ENCODE peak calls at places on chromosomes 7 and 10, in six cellular contexts. J is fibroblast of lung, Z is caudate nucleus, H is endodermal cell, X is ELR, R is astrocyte of the spinal cord. V is an unnamed sample.

GRCh38 chr10:59748834-59749233 is 4.4 kb downstream of the MRLN start:
- DNase-seq in X (no peak), R (no peak), H (no peak), Z (no peak), J (no peak), V (no peak)

GRCh38 chr10:98030991-98031431 is 590 bp upstream of the CRTAC1 start:
- DNase-seq in H (peak), Z (no peak), X (no peak), R (no peak), J (no peak), V (no peak)

GRCh38 chr10:43355749-43356371 is 15.6 kb upstream of the FXYD4 start:
- DNase-seq in R (no peak), J (peak), H (no peak), X (peak), Z (no peak), V (peak)

GRCh38 chr7:20624666-20625385 is 9.4 kb downstream of the ABCB5 start:
- DNase-seq in R (no peak), J (no peak), Z (no peak), X (no peak), H (no peak), V (no peak)

GRCh38 chr10:9342865-9343450 is 1288.5 kb downstream of the GATA3 start:
- DNase-seq in H (no peak), R (peak), Z (no peak), J (peak), X (peak), V (peak)

GRCh38 chr7:36180121-36180520 is 27.1 kb downstream of the EEPD1 start:
- DNase-seq in H (no peak), X (no peak), J (no peak), Z (no peak), R (no peak), V (no peak)

GRCh38 chr10:118216526-118217035 is 125.5 kb downstream of the FAM204A start:
- DNase-seq in X (no peak), R (no peak), J (no peak), Z (no peak), H (no peak), V (no peak)

GRCh38 chr7:101630591-101630990 is 1.5 kb upstream of the MYL10 start:
- DNase-seq in J (no peak), H (no peak), X (peak), R (peak), Z (no peak), V (no peak)

GRCh38 chr7:21898265-21898930 is 47.3 kb downstream of the CDCA7L start:
- DNase-seq in Z (no peak), H (no peak), X (no peak), J (no peak), R (no peak), V (no peak)

GRCh38 chr10:130232361-130233360 is 96.5 kb downstream of the GLRX3 start:
- DNase-seq in J (no peak), Z (no peak), R (no peak), H (peak), X (no peak), V (no peak)

GRCh38 chr10:29033311-29033940 is 255.4 kb upstream of the LYZL1 start:
- DNase-seq in Z (no peak), X (no peak), J (no peak), R (no peak), H (no peak), V (no peak)

GRCh38 chr7:104903044-104903443 is 111.0 kb upstream of the KMT2E start:
- DNase-seq in Z (no peak), X (no peak), J (peak), R (peak), H (no peak), V (no peak)

GRCh38 chr10:72832701-72833100 is 60.8 kb upstream of the OIT3 start:
- DNase-seq in R (peak), H (no peak), Z (no peak), X (no peak), J (peak), V (peak)

GRCh38 chr7:17460665-17461064 is 162.2 kb downstream of the AHR start:
- DNase-seq in J (no peak), Z (no peak), H (no peak), R (no peak), X (no peak), V (no peak)

GRCh38 chr7:84191261-84191660 is 3.3 kb downstream of the SEMA3A start:
- DNase-seq in Z (no peak), H (no peak), R (peak), J (peak), X (peak), V (no peak)

V was measured in choroid plexus epithelial cell.